ENCODE peak calls at places on chromosome 5, in nine cellular contexts. One of them, this sample, is unnamed.

GRCh38 chr5:142863856-142864255 is 93.7 kb downstream of the ARHGAP26 start:
- DNase-seq in cardiac muscle cell: no peak
- DNase-seq in heart left ventricle: no peak
- DNase-seq in activated CD8-positive, alpha-beta T cell treated with anti-CD3 and anti-CD28 coated beads for 36 hours: no peak
- DNase-seq in OCI-LY7: no peak
- DNase-seq in choroid plexus epithelial cell: no peak
- DNase-seq in AG10803: no peak
- DNase-seq in PC-3: no peak
- DNase-seq in astrocyte of the spinal cord: no peak
- DNase-seq in this sample: no peak

GRCh38 chr5:139958749-139959148 is 84.3 kb downstream of the NRG2 start:
- DNase-seq in heart left ventricle: no peak
- DNase-seq in AG10803: no peak
- DNase-seq in PC-3: no peak
- DNase-seq in choroid plexus epithelial cell: no peak
- DNase-seq in activated CD8-positive, alpha-beta T cell treated with anti-CD3 and anti-CD28 coated beads for 36 hours: no peak
- DNase-seq in OCI-LY7: no peak
- DNase-seq in cardiac muscle cell: no peak
- DNase-seq in astrocyte of the spinal cord: no peak
- DNase-seq in this sample: no peak

GRCh38 chr5:113378486-113378885 is 56.3 kb downstream of the TSSK1B start:
- DNase-seq in heart left ventricle: no peak
- DNase-seq in OCI-LY7: no peak
- DNase-seq in choroid plexus epithelial cell: no peak
- DNase-seq in astrocyte of the spinal cord: peak; percentile 3
- DNase-seq in activated CD8-positive, alpha-beta T cell treated with anti-CD3 and anti-CD28 coated beads for 36 hours: no peak
- DNase-seq in AG10803: no peak
- DNase-seq in cardiac muscle cell: no peak
- DNase-seq in PC-3: no peak
- DNase-seq in this sample: no peak

GRCh38 chr5:110086658-110087388 is 397.1 kb downstream of the MAN2A1 start:
- DNase-seq in choroid plexus epithelial cell: peak; percentile 96
- DNase-seq in heart left ventricle: no peak
- DNase-seq in activated CD8-positive, alpha-beta T cell treated with anti-CD3 and anti-CD28 coated beads for 36 hours: peak; percentile 84
- DNase-seq in astrocyte of the spinal cord: peak; percentile 94
- DNase-seq in OCI-LY7: no peak
- DNase-seq in PC-3: peak; percentile 51
- DNase-seq in AG10803: peak; percentile 93
- DNase-seq in cardiac muscle cell: no peak
- DNase-seq in this sample: no peak

GRCh38 chr5:123937230-123937629 is 425.3 kb downstream of the CSNK1G3 start:
- DNase-seq in PC-3: peak; percentile 72
- DNase-seq in activated CD8-positive, alpha-beta T cell treated with anti-CD3 and anti-CD28 coated beads for 36 hours: peak; percentile 3
- DNase-seq in OCI-LY7: peak; percentile 77
- DNase-seq in choroid plexus epithelial cell: peak; percentile 83
- DNase-seq in cardiac muscle cell: peak; percentile 21
- DNase-seq in astrocyte of the spinal cord: peak; percentile 49
- DNase-seq in heart left ventricle: no peak
- DNase-seq in AG10803: peak; percentile 58
- DNase-seq in this sample: no peak

GRCh38 chr5:50415912-50416311 is 25.2 kb downstream of the EMB start:
- DNase-seq in cardiac muscle cell: no peak
- DNase-seq in AG10803: no peak
- DNase-seq in OCI-LY7: peak; percentile 96
- DNase-seq in PC-3: no peak
- DNase-seq in heart left ventricle: no peak
- DNase-seq in activated CD8-positive, alpha-beta T cell treated with anti-CD3 and anti-CD28 coated beads for 36 hours: no peak
- DNase-seq in astrocyte of the spinal cord: no peak
- DNase-seq in choroid plexus epithelial cell: no peak
- DNase-seq in this sample: no peak

GRCh38 chr5:159061834-159062530 is 37.7 kb downstream of the EBF1 start:
- DNase-seq in OCI-LY7: no peak
- DNase-seq in choroid plexus epithelial cell: peak; percentile 49
- DNase-seq in activated CD8-positive, alpha-beta T cell treated with anti-CD3 and anti-CD28 coated beads for 36 hours: no peak
- DNase-seq in cardiac muscle cell: no peak
- DNase-seq in astrocyte of the spinal cord: no peak
- DNase-seq in PC-3: no peak
- DNase-seq in heart left ventricle: no peak
- DNase-seq in AG10803: no peak
- DNase-seq in this sample: no peak

GRCh38 chr5:159440235-159440634 is 109.9 kb upstream of the IL12B start:
- DNase-seq in PC-3: no peak
- DNase-seq in activated CD8-positive, alpha-beta T cell treated with anti-CD3 and anti-CD28 coated beads for 36 hours: no peak
- DNase-seq in astrocyte of the spinal cord: no peak
- DNase-seq in choroid plexus epithelial cell: no peak
- DNase-seq in AG10803: no peak
- DNase-seq in heart left ventricle: no peak
- DNase-seq in OCI-LY7: no peak
- DNase-seq in cardiac muscle cell: no peak
- DNase-seq in this sample: no peak

GRCh38 chr5:113546711-113547159 is 33.2 kb downstream of the YTHDC2 start:
- DNase-seq in cardiac muscle cell: no peak
- DNase-seq in AG10803: peak; percentile 71
- DNase-seq in choroid plexus epithelial cell: peak; percentile 69
- DNase-seq in PC-3: peak; percentile 53
- DNase-seq in activated CD8-positive, alpha-beta T cell treated with anti-CD3 and anti-CD28 coated beads for 36 hours: no peak
- DNase-seq in heart left ventricle: no peak
- DNase-seq in astrocyte of the spinal cord: peak; percentile 78
- DNase-seq in OCI-LY7: no peak
- DNase-seq in this sample: no peak

GRCh38 chr5:115069087-115069968 is 100.4 kb downstream of the TRIM36 start:
- DNase-seq in astrocyte of the spinal cord: peak; percentile 51
- DNase-seq in PC-3: peak; percentile 56
- DNase-seq in cardiac muscle cell: peak; percentile 70
- DNase-seq in heart left ventricle: no peak
- DNase-seq in activated CD8-positive, alpha-beta T cell treated with anti-CD3 and anti-CD28 coated beads for 36 hours: peak; percentile 10
- DNase-seq in choroid plexus epithelial cell: peak; percentile 77
- DNase-seq in OCI-LY7: peak; percentile 31
- DNase-seq in AG10803: peak; percentile 60
- DNase-seq in this sample: no peak

GRCh38 chr5:98927242-98927987 is 1.4 kb downstream of the CHD1 start:
- DNase-seq in cardiac muscle cell: peak; percentile 55
- DNase-seq in AG10803: peak; percentile 56
- DNase-seq in activated CD8-positive, alpha-beta T cell treated with anti-CD3 and anti-CD28 coated beads for 36 hours: peak; percentile 71
- DNase-seq in heart left ventricle: no peak
- DNase-seq in choroid plexus epithelial cell: peak; percentile 86
- DNase-seq in astrocyte of the spinal cord: peak; percentile 72
- DNase-seq in PC-3: peak; percentile 71
- DNase-seq in OCI-LY7: peak; percentile 18
- DNase-seq in this sample: no peak

GRCh38 chr5:152864447-152864846 is 459.4 kb upstream of the NMUR2 start:
- DNase-seq in cardiac muscle cell: no peak
- DNase-seq in OCI-LY7: no peak
- DNase-seq in AG10803: no peak
- DNase-seq in activated CD8-positive, alpha-beta T cell treated with anti-CD3 and anti-CD28 coated beads for 36 hours: no peak
- DNase-seq in astrocyte of the spinal cord: no peak
- DNase-seq in PC-3: no peak
- DNase-seq in heart left ventricle: no peak
- DNase-seq in choroid plexus epithelial cell: no peak
- DNase-seq in this sample: no peak

GRCh38 chr5:152864993-152865392 is 459.9 kb upstream of the NMUR2 start:
- DNase-seq in PC-3: no peak
- DNase-seq in astrocyte of the spinal cord: no peak
- DNase-seq in choroid plexus epithelial cell: no peak
- DNase-seq in AG10803: no peak
- DNase-seq in cardiac muscle cell: peak; percentile 52
- DNase-seq in OCI-LY7: no peak
- DNase-seq in heart left ventricle: no peak
- DNase-seq in activated CD8-positive, alpha-beta T cell treated with anti-CD3 and anti-CD28 coated beads for 36 hours: no peak
- DNase-seq in this sample: no peak

GRCh38 chr5:152861231-152861630 is 456.2 kb upstream of the NMUR2 start:
- DNase-seq in choroid plexus epithelial cell: no peak
- DNase-seq in heart left ventricle: no peak
- DNase-seq in activated CD8-positive, alpha-beta T cell treated with anti-CD3 and anti-CD28 coated beads for 36 hours: no peak
- DNase-seq in PC-3: no peak
- DNase-seq in astrocyte of the spinal cord: no peak
- DNase-seq in OCI-LY7: no peak
- DNase-seq in AG10803: no peak
- DNase-seq in cardiac muscle cell: no peak
- DNase-seq in this sample: no peak
- TF ChIP-seq CTCF in choroid plexus epithelial cell: no peak
- TF ChIP-seq CTCF in heart left ventricle: no peak
- TF ChIP-seq CTCF in activated CD8-positive, alpha-beta T cell treated with anti-CD3 and anti-CD28 coated beads for 36 hours: no peak
- TF ChIP-seq CTCF in PC-3: no peak
- TF ChIP-seq CTCF in astrocyte of the spinal cord: no peak
- TF ChIP-seq CTCF in OCI-LY7: no peak
- TF ChIP-seq CTCF in AG10803: no peak
- TF ChIP-seq CTCF in cardiac muscle cell: no peak
- TF ChIP-seq CTCF in this sample: no peak

GRCh38 chr5:177540438-177540837 is 13.9 kb downstream of the FAM193B start:
- DNase-seq in OCI-LY7: no peak
- DNase-seq in heart left ventricle: no peak
- DNase-seq in cardiac muscle cell: no peak
- DNase-seq in activated CD8-positive, alpha-beta T cell treated with anti-CD3 and anti-CD28 coated beads for 36 hours: no peak
- DNase-seq in AG10803: no peak
- DNase-seq in choroid plexus epithelial cell: no peak
- DNase-seq in PC-3: no peak
- DNase-seq in astrocyte of the spinal cord: no peak
- DNase-seq in this sample: no peak

GRCh38 chr5:177546262-177546741 is 8.1 kb downstream of the FAM193B start:
- DNase-seq in choroid plexus epithelial cell: peak; percentile 98
- DNase-seq in astrocyte of the spinal cord: peak; percentile 94
- DNase-seq in activated CD8-positive, alpha-beta T cell treated with anti-CD3 and anti-CD28 coated beads for 36 hours: no peak
- DNase-seq in OCI-LY7: no peak
- DNase-seq in heart left ventricle: no peak
- DNase-seq in PC-3: peak; percentile 99
- DNase-seq in AG10803: peak; percentile 99
- DNase-seq in cardiac muscle cell: no peak
- DNase-seq in this sample: no peak

GRCh38 chr5:177539411-177539810 is 15.0 kb downstream of the FAM193B start:
- DNase-seq in heart left ventricle: no peak
- DNase-seq in activated CD8-positive, alpha-beta T cell treated with anti-CD3 and anti-CD28 coated beads for 36 hours: no peak
- DNase-seq in OCI-LY7: no peak
- DNase-seq in astrocyte of the spinal cord: no peak
- DNase-seq in cardiac muscle cell: no peak
- DNase-seq in PC-3: no peak
- DNase-seq in choroid plexus epithelial cell: peak; percentile 68
- DNase-seq in AG10803: peak; percentile 96
- DNase-seq in this sample: no peak

GRCh38 chr5:177545487-177546261 is 8.7 kb downstream of the FAM193B start:
- DNase-seq in cardiac muscle cell: no peak
- DNase-seq in activated CD8-positive, alpha-beta T cell treated with anti-CD3 and anti-CD28 coated beads for 36 hours: no peak
- DNase-seq in astrocyte of the spinal cord: no peak
- DNase-seq in AG10803: peak; percentile 95
- DNase-seq in OCI-LY7: no peak
- DNase-seq in choroid plexus epithelial cell: peak; percentile 92
- DNase-seq in PC-3: no peak
- DNase-seq in heart left ventricle: no peak
- DNase-seq in this sample: no peak

DNA sequence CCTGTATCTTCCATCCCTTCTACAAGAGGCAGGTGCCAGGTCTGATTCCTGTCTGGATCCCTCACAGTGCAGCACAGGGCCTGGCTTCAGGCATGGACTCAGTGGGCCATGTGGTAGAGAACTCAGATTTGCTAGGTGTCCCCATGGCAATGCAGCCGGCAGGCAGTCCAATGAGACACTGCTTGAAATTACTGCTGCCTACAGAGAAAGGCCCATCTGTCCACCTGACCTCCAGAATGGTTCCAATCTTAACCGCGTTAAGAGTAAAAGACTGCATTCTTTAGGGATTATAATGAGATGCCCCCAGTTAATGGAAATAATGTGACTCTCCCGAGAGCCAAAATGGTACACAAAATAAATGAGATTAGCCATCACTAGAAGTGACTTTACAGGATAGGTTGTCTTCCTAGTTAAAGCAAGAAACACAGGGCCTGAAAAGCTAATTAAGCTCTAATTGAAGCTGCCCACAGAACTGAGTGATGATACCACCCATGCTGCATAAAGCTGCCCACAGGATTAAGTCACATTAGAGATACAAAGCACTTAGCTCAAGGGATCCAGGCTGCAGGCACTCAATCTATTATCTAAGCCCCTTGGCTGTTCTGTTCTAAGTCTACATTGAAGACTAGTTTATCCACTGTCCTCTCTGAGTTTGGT is 11.4 kb downstream of the FAM193B start:
- DNase-seq in astrocyte of the spinal cord: no peak
- DNase-seq in PC-3: no peak
- DNase-seq in heart left ventricle: no peak
- DNase-seq in OCI-LY7: no peak
- DNase-seq in choroid plexus epithelial cell: no peak
- DNase-seq in cardiac muscle cell: no peak
- DNase-seq in activated CD8-positive, alpha-beta T cell treated with anti-CD3 and anti-CD28 coated beads for 36 hours: no peak
- DNase-seq in AG10803: no peak
- DNase-seq in this sample: no peak
- TF ChIP-seq CTCF in astrocyte of the spinal cord: no peak
- TF ChIP-seq CTCF in PC-3: no peak
- TF ChIP-seq CTCF in heart left ventricle: no peak
- TF ChIP-seq CTCF in OCI-LY7: no peak
- TF ChIP-seq CTCF in choroid plexus epithelial cell: no peak
- TF ChIP-seq CTCF in cardiac muscle cell: no peak
- TF ChIP-seq CTCF in activated CD8-positive, alpha-beta T cell treated with anti-CD3 and anti-CD28 coated beads for 36 hours: no peak
- TF ChIP-seq CTCF in AG10803: no peak
- TF ChIP-seq CTCF in this sample: no peak

DNA sequence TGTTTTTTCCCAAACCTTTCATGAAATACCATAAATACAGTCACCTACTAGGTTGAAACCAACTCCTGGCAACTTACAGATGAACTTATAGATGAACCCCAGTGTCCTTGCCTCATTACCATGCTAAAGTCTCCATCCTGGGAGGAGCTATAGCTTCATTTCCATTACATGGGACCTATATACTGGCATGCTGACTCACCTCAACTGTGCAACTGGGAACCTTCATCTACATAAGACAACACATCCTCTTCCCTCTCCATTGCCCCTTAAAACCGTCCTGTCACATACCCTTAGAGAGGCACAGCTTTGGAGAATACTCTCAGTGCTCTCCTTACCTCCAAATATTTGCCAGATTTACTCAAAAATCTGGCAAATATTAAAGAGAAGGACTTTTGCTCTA is 638.3 kb downstream of the HTR1A start:
- DNase-seq in astrocyte of the spinal cord: no peak
- DNase-seq in OCI-LY7: no peak
- DNase-seq in cardiac muscle cell: no peak
- DNase-seq in heart left ventricle: no peak
- DNase-seq in PC-3: no peak
- DNase-seq in choroid plexus epithelial cell: no peak
- DNase-seq in AG10803: no peak
- DNase-seq in activated CD8-positive, alpha-beta T cell treated with anti-CD3 and anti-CD28 coated beads for 36 hours: no peak
- DNase-seq in this sample: no peak
- TF ChIP-seq CTCF in astrocyte of the spinal cord: no peak
- TF ChIP-seq CTCF in OCI-LY7: no peak
- TF ChIP-seq CTCF in cardiac muscle cell: no peak
- TF ChIP-seq CTCF in heart left ventricle: no peak
- TF ChIP-seq CTCF in PC-3: no peak
- TF ChIP-seq CTCF in choroid plexus epithelial cell: no peak
- TF ChIP-seq CTCF in AG10803: no peak
- TF ChIP-seq CTCF in activated CD8-positive, alpha-beta T cell treated with anti-CD3 and anti-CD28 coated beads for 36 hours: no peak
- TF ChIP-seq CTCF in this sample: no peak

GRCh38 chr5:14250778-14251711 is 107.9 kb downstream of the TRIO start:
- DNase-seq in astrocyte of the spinal cord: no peak
- DNase-seq in AG10803: no peak
- DNase-seq in heart left ventricle: no peak
- DNase-seq in PC-3: no peak
- DNase-seq in OCI-LY7: no peak
- DNase-seq in cardiac muscle cell: no peak
- DNase-seq in choroid plexus epithelial cell: no peak
- DNase-seq in activated CD8-positive, alpha-beta T cell treated with anti-CD3 and anti-CD28 coated beads for 36 hours: no peak
- DNase-seq in this sample: no peak
- TF ChIP-seq CTCF in astrocyte of the spinal cord: no peak
- TF ChIP-seq CTCF in AG10803: no peak
- TF ChIP-seq CTCF in heart left ventricle: no peak
- TF ChIP-seq CTCF in PC-3: no peak
- TF ChIP-seq CTCF in OCI-LY7: no peak
- TF ChIP-seq CTCF in cardiac muscle cell: no peak
- TF ChIP-seq CTCF in choroid plexus epithelial cell: no peak
- TF ChIP-seq CTCF in activated CD8-positive, alpha-beta T cell treated with anti-CD3 and anti-CD28 coated beads for 36 hours: no peak
- TF ChIP-seq CTCF in this sample: no peak

This sample was measured in chondrocyte.